ENCODE peak calls at places on chromosome 17, in seven cellular contexts. W is thoracic aorta, Z is HL-60, K is astrocyte of the cerebellum, B is kidney epithelial cell, X is uterus, T is foreskin fibroblast. S is an unnamed sample.

GRCh38 chr17:50148226-50149098 is 2.0 kb downstream of the PPP1R9B start:
- DNase-seq in W (peak; percentile 54), Z (peak; percentile 93), K (no peak), B (no peak), X (peak; percentile 65), T (peak; percentile 71), S (peak; percentile 70)

GRCh38 chr17:70527364-70527888 is 358.1 kb downstream of the KCNJ2 start:
- DNase-seq in W (no peak), Z (peak; percentile 68), K (no peak), B (no peak), X (no peak), T (no peak), S (no peak)

GRCh38 chr17:76582660-76583059 is 3.0 kb downstream of the ST6GALNAC2 start:
- DNase-seq in W (no peak), Z (no peak), K (no peak), B (no peak), X (no peak), T (no peak), S (no peak)

GRCh38 chr17:65283704-65284103 is 146.5 kb downstream of the RGS9 start:
- DNase-seq in W (no peak), Z (no peak), K (no peak), B (no peak), X (no peak), T (no peak), S (no peak)

GRCh38 chr17:75996665-75997590 is 3.7 kb upstream of the CDK3 start:
- DNase-seq in W (no peak), Z (peak; percentile 89), K (no peak), B (peak; percentile 38), X (no peak), T (peak; percentile 54), S (peak; percentile 63)

GRCh38 chr17:31099051-31099450 is 4.3 kb downstream of the NF1 start:
- DNase-seq in W (no peak), Z (no peak), K (no peak), B (no peak), X (no peak), T (no peak), S (no peak)

GRCh38 chr17:28471127-28471453 is 2.4 kb upstream of the SLC13A2 start:
- DNase-seq in W (no peak), Z (no peak), K (no peak), B (no peak), X (no peak), T (no peak), S (no peak)

GRCh38 chr17:38654411-38655398 is 20.1 kb downstream of the EPOP start:
- DNase-seq in W (no peak), Z (no peak), K (no peak), B (no peak), X (no peak), T (no peak), S (no peak)

GRCh38 chr17:31310877-31311276 is 3.0 kb downstream of the EVI2B start:
- DNase-seq in W (no peak), Z (peak; percentile 78), K (no peak), B (no peak), X (no peak), T (no peak), S (no peak)

GRCh38 chr17:65800655-65801054 is 239.2 kb upstream of the AXIN2 start:
- DNase-seq in W (no peak), Z (no peak), K (no peak), B (no peak), X (no peak), T (no peak), S (no peak)

GRCh38 chr17:79572136-79572915 is 38.5 kb downstream of the RBFOX3 start:
- DNase-seq in W (no peak), Z (no peak), K (no peak), B (no peak), X (no peak), T (no peak), S (no peak)

GRCh38 chr17:19538095-19539039 is 4.7 kb downstream of the SLC47A1 start:
- DNase-seq in W (no peak), Z (peak; percentile 72), K (no peak), B (no peak), X (no peak), T (no peak), S (peak; percentile 42)

GRCh38 chr17:35804658-35805192 is 4.6 kb upstream of the TAF15 start:
- DNase-seq in W (no peak), Z (peak; percentile 83), K (peak; percentile 87), B (peak; percentile 76), X (no peak), T (peak; percentile 93), S (no peak)

GRCh38 chr17:45127583-45128300 is 4.6 kb downstream of the PLCD3 start:
- DNase-seq in W (no peak), Z (no peak), K (no peak), B (no peak), X (peak; percentile 67), T (peak; percentile 70), S (peak; percentile 90)

GRCh38 chr17:82236142-82236971 is 7.5 kb downstream of the SLC16A3 start:
- DNase-seq in W (no peak), Z (peak; percentile 83), K (no peak), B (no peak), X (peak; percentile 64), T (peak; percentile 72), S (no peak)

GRCh38 chr17:76442341-76443338 is 10.3 kb downstream of the UBE2O start:
- DNase-seq in W (no peak), Z (peak; percentile 45), K (no peak), B (no peak), X (no peak), T (no peak), S (no peak)

GRCh38 chr17:8359769-8360168 is 16.7 kb downstream of the KRABD2 start:
- DNase-seq in W (no peak), Z (no peak), K (no peak), B (peak; percentile 76), X (no peak), T (peak; percentile 94), S (no peak)

GRCh38 chr17:50149425-50150353 is 788 bp downstream of the PPP1R9B start:
- DNase-seq in W (no peak), Z (peak; percentile 60), K (no peak), B (no peak), X (peak; percentile 52), T (peak; percentile 80), S (peak; percentile 70)

GRCh38 chr17:8606415-8606814 is 24.1 kb downstream of the MYH10 start:
- DNase-seq in W (no peak), Z (no peak), K (no peak), B (no peak), X (no peak), T (peak; percentile 22), S (no peak)

GRCh38 chr17:5364156-5364555 is 55.3 kb downstream of the NUP88 start:
- DNase-seq in W (no peak), Z (no peak), K (no peak), B (no peak), X (no peak), T (peak; percentile 74), S (no peak)

GRCh38 chr17:36131436-36131835 is 27.8 kb downstream of the CCL4 start:
- DNase-seq in W (no peak), Z (peak; percentile 74), K (no peak), B (no peak), X (no peak), T (no peak), S (no peak)

GRCh38 chr17:28508325-28508724 is 2.2 kb downstream of the FOXN1 start:
- DNase-seq in W (no peak), Z (no peak), K (no peak), B (no peak), X (no peak), T (no peak), S (no peak)

GRCh38 chr17:73566905-73567782 is 77.1 kb downstream of the SDK2 start:
- DNase-seq in W (no peak), Z (no peak), K (no peak), B (no peak), X (no peak), T (no peak), S (no peak)

GRCh38 chr17:76255801-76256429 is 9.2 kb upstream of the UBALD2 start:
- DNase-seq in W (no peak), Z (no peak), K (no peak), B (no peak), X (no peak), T (peak; percentile 61), S (peak; percentile 5)

GRCh38 chr17:43832976-43833829 is at the start of gene MPP3:
- DNase-seq in W (no peak), Z (no peak), K (no peak), B (no peak), X (peak; percentile 72), T (peak; percentile 92), S (peak; percentile 52)

GRCh38 chr17:71760062-71760720 is 360.6 kb upstream of the SOX9 start:
- DNase-seq in W (no peak), Z (no peak), K (peak; percentile 54), B (peak; percentile 28), X (no peak), T (peak; percentile 4), S (no peak)
- TF ChIP-seq CTCF in W (no peak), Z (no peak), K (peak; percentile 31), B (peak; percentile 13), X (no peak), T (no peak), S (no peak)

GRCh38 chr17:42740699-42741098 is 4.1 kb downstream of the EZH1 start:
- DNase-seq in W (no peak), Z (no peak), K (no peak), B (no peak), X (no peak), T (no peak), S (no peak)

GRCh38 chr17:42748202-42748905 is 3.5 kb upstream of the EZH1 start:
- DNase-seq in W (no peak), Z (no peak), K (no peak), B (no peak), X (no peak), T (no peak), S (peak; percentile 73)

GRCh38 chr17:42744806-42745617 is at the start of gene EZH1:
- DNase-seq in W (peak; percentile 54), Z (peak; percentile 87), K (peak; percentile 65), B (peak; percentile 31), X (peak; percentile 93), T (peak; percentile 96), S (peak; percentile 93)

GRCh38 chr17:42743595-42744282 is 1.1 kb downstream of the EZH1 start:
- DNase-seq in W (no peak), Z (no peak), K (no peak), B (peak; percentile 4), X (no peak), T (no peak), S (no peak)

GRCh38 chr17:42744283-42744805 is 496 bp downstream of the EZH1 start:
- DNase-seq in W (peak; percentile 28), Z (peak; percentile 58), K (no peak), B (peak; percentile 28), X (no peak), T (peak; percentile 83), S (peak; percentile 90)
- TF ChIP-seq CTCF in W (no peak), Z (no peak), K (no peak), B (no peak), X (no peak), T (no peak), S (no peak)

DNA sequence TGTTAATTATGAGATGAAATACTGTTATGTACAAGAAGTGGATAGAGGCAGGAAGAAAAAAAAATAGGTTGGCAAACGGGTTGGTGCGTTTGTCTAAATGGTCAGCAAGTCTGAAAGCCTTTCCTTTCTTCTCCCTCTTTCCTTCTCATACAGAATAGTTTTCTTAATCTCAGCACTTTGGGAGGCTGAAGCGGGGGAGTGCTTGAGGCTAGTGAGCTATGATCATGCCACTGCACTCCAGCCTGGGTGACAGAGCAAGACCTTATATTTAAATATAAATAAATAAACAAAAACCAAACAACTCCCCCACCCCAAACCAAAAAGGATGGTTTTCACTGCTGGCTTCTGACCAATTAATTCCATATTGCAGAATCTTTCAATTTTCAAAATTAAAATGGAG is 74.7 kb upstream of the CORO6 start:
- DNase-seq in W (no peak), Z (no peak), K (no peak), B (no peak), X (no peak), T (no peak), S (no peak)
- TF ChIP-seq CTCF in W (no peak), Z (no peak), K (no peak), B (no peak), X (no peak), T (no peak), S (no peak)

GRCh38 chr17:56125830-56126819 is 27.1 kb upstream of the ANKFN1 start:
- DNase-seq in W (no peak), Z (peak; percentile 60), K (peak; percentile 81), B (no peak), X (no peak), T (peak; percentile 75), S (no peak)
- TF ChIP-seq CTCF in W (no peak), Z (peak; percentile 33), K (peak; percentile 80), B (peak; percentile 64), X (no peak), T (peak; percentile 76), S (no peak)